ENCODE peak calls at places on chromosomes 5 and 9, in eight cellular contexts. H is cardiac fibroblast, X is left ventricle myocardium inferior, Y is stomach, B is HFF-Myc, F is fibroblast of pulmonary artery, P is ovary, M is fibroblast of lung. U is an unnamed sample.

GRCh38 chr5:176899946-176900782 is 1.0 kb upstream of the HK3 start:
- DNase-seq in H (no peak), X (no peak), Y (no peak), B (no peak), F (no peak), P (no peak), M (no peak), U (no peak)

GRCh38 chr9:14348241-14349140 is 34.5 kb upstream of the NFIB start:
- DNase-seq in H (peak), X (no peak), Y (no peak), B (no peak), F (peak), P (peak), M (no peak), U (peak)

GRCh38 chr5:176610430-176610763 is 441 bp upstream of the GPRIN1 start:
- DNase-seq in H (no peak), X (no peak), Y (no peak), B (no peak), F (no peak), P (no peak), M (no peak), U (no peak)

GRCh38 chr5:145554399-145554798 is 280.7 kb downstream of the PRELID2 start:
- DNase-seq in H (peak), X (no peak), Y (no peak), B (no peak), F (peak), P (no peak), M (peak), U (peak)

GRCh38 chr5:97142521-97143254 is at the start of gene LIX1:
- DNase-seq in H (peak), X (no peak), Y (no peak), B (peak), F (peak), P (no peak), M (peak), U (peak)

GRCh38 chr5:143644751-143645150 is 167.2 kb upstream of the HMHB1 start:
- DNase-seq in H (no peak), X (no peak), Y (no peak), B (no peak), F (no peak), P (no peak), M (no peak), U (no peak)

GRCh38 chr9:27150758-27151431 is 41.9 kb downstream of the TEK start:
- DNase-seq in H (peak), X (no peak), Y (no peak), B (no peak), F (peak), P (no peak), M (peak), U (peak)

GRCh38 chr9:14961372-14962068 is 51.3 kb upstream of the FREM1 start:
- DNase-seq in H (no peak), X (no peak), Y (no peak), B (no peak), F (no peak), P (no peak), M (no peak), U (peak)

GRCh38 chr5:72271696-72272095 is 48.3 kb downstream of the MRPS27 start:
- DNase-seq in H (no peak), X (no peak), Y (no peak), B (no peak), F (no peak), P (no peak), M (no peak), U (no peak)

GRCh38 chr5:43601454-43602260 is 1.3 kb upstream of the NNT start:
- DNase-seq in H (peak), X (no peak), Y (no peak), B (no peak), F (peak), P (no peak), M (peak), U (peak)

GRCh38 chr9:34454571-34455065 is 3.8 kb downstream of the FAM219A start:
- DNase-seq in H (peak), X (peak), Y (no peak), B (no peak), F (peak), P (no peak), M (peak), U (peak)

GRCh38 chr5:54764691-54765090 is 220.7 kb downstream of the ESM1 start:
- DNase-seq in H (peak), X (no peak), Y (no peak), B (no peak), F (peak), P (no peak), M (peak), U (no peak)

GRCh38 chr5:10457682-10458574 is 16.2 kb downstream of the ROPN1L start:
- DNase-seq in H (peak), X (peak), Y (peak), B (no peak), F (peak), P (no peak), M (no peak), U (no peak)

GRCh38 chr5:115136294-115136693 is 33.4 kb downstream of the TRIM36 start:
- DNase-seq in H (no peak), X (no peak), Y (no peak), B (no peak), F (no peak), P (no peak), M (no peak), U (no peak)

GRCh38 chr5:168706655-168707069 is 127.5 kb upstream of the PANK3 start:
- DNase-seq in H (peak), X (no peak), Y (no peak), B (no peak), F (peak), P (no peak), M (peak), U (peak)

GRCh38 chr5:174052636-174053035 is 7.1 kb downstream of the NSG2 start:
- DNase-seq in H (no peak), X (no peak), Y (no peak), B (no peak), F (no peak), P (no peak), M (no peak), U (no peak)

GRCh38 chr9:37752646-37753488 is 738 bp upstream of the TRMT10B start:
- DNase-seq in H (no peak), X (no peak), Y (no peak), B (no peak), F (no peak), P (no peak), M (no peak), U (no peak)
- TF ChIP-seq CTCF in H (no peak), X (no peak), Y (no peak), B (no peak), F (no peak), P (no peak), M (no peak), U (no peak)

DNA sequence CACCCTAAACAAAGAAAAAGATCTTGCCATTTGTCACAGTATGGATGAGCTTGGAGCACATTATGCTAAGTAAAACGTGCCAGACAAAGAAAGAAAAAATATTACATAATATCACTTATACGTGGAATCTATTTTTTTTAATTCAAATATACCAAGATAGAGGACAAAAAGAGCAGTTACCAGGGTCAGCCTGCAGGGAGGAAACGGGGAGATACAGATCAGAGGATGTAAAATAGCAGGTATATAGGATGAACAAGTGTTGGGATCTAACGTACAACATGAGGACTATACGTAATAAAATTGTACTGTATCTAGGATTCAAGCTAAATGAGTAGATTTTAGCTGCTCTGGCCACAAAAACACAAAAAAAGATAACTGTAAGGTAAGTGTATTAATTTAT is 247.5 kb downstream of the TMEM161B start:
- DNase-seq in H (no peak), X (no peak), Y (no peak), B (no peak), F (no peak), P (no peak), M (no peak), U (no peak)
- TF ChIP-seq CTCF in H (no peak), X (no peak), Y (no peak), B (no peak), F (no peak), P (no peak), M (no peak), U (no peak)

DNA sequence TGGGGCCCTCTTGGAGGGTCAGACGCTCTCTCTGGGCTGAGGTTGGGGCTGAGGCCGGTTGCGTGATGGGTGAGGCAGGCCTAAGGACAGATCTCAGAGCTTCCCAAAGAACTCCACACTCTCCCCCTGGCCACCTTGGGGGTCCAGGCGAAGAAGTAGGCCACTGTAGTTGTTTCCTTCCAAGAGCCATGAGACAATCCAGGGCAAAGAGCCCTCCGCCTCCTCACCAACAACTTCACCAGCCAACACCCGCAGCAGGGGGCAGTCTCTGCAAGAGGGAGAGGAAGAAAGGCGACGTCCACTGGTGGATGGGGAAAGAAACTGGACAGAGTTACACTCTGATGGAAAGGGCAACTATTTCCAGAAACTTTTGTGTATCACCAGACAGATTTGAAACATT is 10.7 kb downstream of the SLC35A4 start:
- DNase-seq in H (peak), X (peak), Y (peak), B (no peak), F (peak), P (no peak), M (peak), U (peak)
- TF ChIP-seq CTCF in H (peak), X (peak), Y (peak), B (peak), F (peak), P (no peak), M (peak), U (peak)

GRCh38 chr9:104808030-104808614 is 44.2 kb downstream of the NIPSNAP3B start:
- DNase-seq in H (peak), X (no peak), Y (peak), B (no peak), F (peak), P (peak), M (peak), U (peak)
- TF ChIP-seq CTCF in H (peak), X (peak), Y (no peak), B (peak), F (peak), P (no peak), M (peak), U (peak)